ENCODE peak calls at places on chromosomes 7 and 10, in ten cellular contexts. D is NCI-H1436; V is fibroblast of villous mesenchyme; O is T-cell; R is M059J; M is NCI-H748 treated with DMSO at 0.1 percent for 48 hours; N is non-pigmented ciliary epithelial cell; H is activated naive CD4-positive, alpha-beta T cell treated with Interleukin-2 at 50 U/mL for 16 hours; S is kidney epithelial cell; X is AG08395. W is an unnamed sample.

GRCh38 chr7:149422065-149422913 is 38.6 kb downstream of the ZNF777 start:
- DNase-seq in N (no peak), X (peak), D (peak), R (peak), S (peak), M (peak), V (peak), H (peak), O (peak), W (peak)

GRCh38 chr7:45863715-45864114 is 9.2 kb downstream of the CCDC201 start:
- DNase-seq in R (no peak), O (no peak), S (no peak), H (no peak), V (no peak), D (no peak), N (no peak), X (no peak), M (no peak), W (no peak)

GRCh38 chr7:130982160-130982638 is 248.2 kb upstream of the KLF14 start:
- DNase-seq in H (no peak), O (no peak), X (no peak), V (peak), S (no peak), N (no peak), D (peak), M (peak), R (peak), W (no peak)

GRCh38 chr7:111392976-111393762 is 169.1 kb downstream of the IMMP2L start:
- DNase-seq in D (no peak), N (peak), O (no peak), X (peak), V (peak), R (peak), S (no peak), M (no peak), H (no peak), W (peak)

GRCh38 chr7:16940777-16941176 is 59.0 kb upstream of the AGR3 start:
- DNase-seq in M (no peak), H (no peak), N (no peak), O (no peak), R (no peak), V (no peak), X (no peak), D (no peak), S (no peak), W (no peak)

GRCh38 chr10:7260412-7260900 is 150.4 kb downstream of the SFMBT2 start:
- DNase-seq in R (peak), O (no peak), D (no peak), N (peak), S (peak), H (no peak), X (peak), V (peak), M (no peak), W (peak)

GRCh38 chr10:87782721-87783120 is 35.3 kb downstream of the ATAD1 start:
- DNase-seq in V (no peak), X (no peak), M (no peak), N (no peak), D (no peak), H (no peak), S (no peak), O (no peak), R (no peak), W (no peak)

GRCh38 chr7:45596665-45597095 is 22.5 kb downstream of the ADCY1 start:
- DNase-seq in O (no peak), D (no peak), X (no peak), R (no peak), M (no peak), V (no peak), H (no peak), S (no peak), N (no peak), W (peak)

GRCh38 chr10:12314836-12315235 is 34.5 kb upstream of the CAMK1D start:
- DNase-seq in H (no peak), S (no peak), V (peak), R (no peak), D (no peak), N (no peak), M (no peak), O (no peak), X (no peak), W (no peak)

GRCh38 chr10:96044686-96045085 is 1.3 kb downstream of the CCNJ start:
- DNase-seq in X (no peak), D (no peak), M (no peak), N (peak), O (no peak), S (no peak), H (no peak), R (peak), V (peak), W (no peak)

GRCh38 chr10:118209215-118209614 is 132.9 kb downstream of the FAM204A start:
- DNase-seq in H (no peak), X (no peak), N (no peak), O (no peak), S (no peak), D (no peak), V (no peak), R (no peak), M (no peak), W (no peak)

GRCh38 chr10:105585753-105586152 is 944.7 kb downstream of the SORCS3 start:
- DNase-seq in D (no peak), R (peak), S (no peak), O (no peak), X (no peak), V (peak), H (no peak), N (peak), M (no peak), W (peak)

W was measured in astrocyte of the cerebellum.